ENCODE peak calls at places on chromosome 3, in eight cellular contexts. Q is kidney, T is foreskin keratinocyte, M is cardiac muscle cell, H is fibroblast of villous mesenchyme, G is HCT116, D is stomach, R is Peyer's patch. B is an unnamed sample.
A peak's percentile ranks its signal among the peaks of the same experiment; 100 is the strongest.

GRCh38 chr3:42839616-42840015 is 30.4 kb downstream of the ACKR2 start:
- DNase-seq in Q (no peak), T (peak; percentile 58), M (peak; percentile 71), H (peak; percentile 71), G (peak; percentile 63), D (peak; percentile 48), R (peak; percentile 36), B (peak; percentile 35)

GRCh38 chr3:57164217-57164605 is 942 bp downstream of the IL17RD start:
- DNase-seq in Q (peak; percentile 81), T (peak; percentile 11), M (peak; percentile 44), H (no peak), G (no peak), D (peak; percentile 29), R (no peak), B (peak; percentile 20)

GRCh38 chr3:35651888-35652287 is 12.6 kb downstream of the ARPP21 start:
- DNase-seq in Q (no peak), T (peak; percentile 6), M (no peak), H (no peak), G (no peak), D (no peak), R (no peak), B (no peak)

GRCh38 chr3:138875754-138876664 is 41.3 kb upstream of the PIK3CB start:
- DNase-seq in Q (no peak), T (no peak), M (no peak), H (peak; percentile 47), G (no peak), D (no peak), R (no peak), B (no peak)

GRCh38 chr3:35194666-35195065 is 444.7 kb upstream of the ARPP21 start:
- DNase-seq in Q (no peak), T (peak; percentile 1), M (no peak), H (no peak), G (no peak), D (no peak), R (no peak), B (no peak)

GRCh38 chr3:116316781-116317180 is 128.5 kb downstream of the LSAMP start:
- DNase-seq in Q (no peak), T (no peak), M (no peak), H (no peak), G (no peak), D (no peak), R (no peak), B (no peak)

GRCh38 chr3:49006591-49007067 is 562 bp upstream of the WDR6 start:
- DNase-seq in Q (peak; percentile 89), T (no peak), M (peak; percentile 27), H (peak; percentile 71), G (no peak), D (no peak), R (peak; percentile 27), B (no peak)

GRCh38 chr3:76078101-76078500 is 292.8 kb upstream of the ZNF717 start:
- DNase-seq in Q (no peak), T (no peak), M (no peak), H (no peak), G (no peak), D (no peak), R (no peak), B (no peak)

GRCh38 chr3:42306499-42306898 is 40.5 kb upstream of the CCK start:
- DNase-seq in Q (no peak), T (no peak), M (no peak), H (no peak), G (no peak), D (no peak), R (no peak), B (no peak)

GRCh38 chr3:136818191-136818850 is 605 bp upstream of the SLC35G2 start:
- DNase-seq in Q (no peak), T (peak; percentile 20), M (peak; percentile 15), H (peak; percentile 64), G (peak; percentile 67), D (peak; percentile 26), R (peak; percentile 18), B (no peak)
- TF ChIP-seq CTCF in Q (no peak), T (peak; percentile 9), M (peak; percentile 7), H (no peak), G (no peak), D (no peak), R (no peak), B (no peak)

GRCh38 chr3:190053919-190054672 is 66.6 kb downstream of the P3H2 start:
- DNase-seq in Q (no peak), T (peak; percentile 81), M (no peak), H (peak; percentile 83), G (peak; percentile 68), D (no peak), R (no peak), B (no peak)
- TF ChIP-seq CTCF in Q (no peak), T (peak; percentile 44), M (peak; percentile 16), H (peak; percentile 19), G (peak; percentile 18), D (no peak), R (no peak), B (peak; percentile 41)

GRCh38 chr3:14275962-14276909 is 97.6 kb downstream of the LSM3 start:
- DNase-seq in Q (no peak), T (no peak), M (no peak), H (no peak), G (no peak), D (no peak), R (no peak), B (no peak)

GRCh38 chr3:14274537-14274936 is 95.9 kb downstream of the LSM3 start:
- DNase-seq in Q (no peak), T (no peak), M (no peak), H (no peak), G (no peak), D (no peak), R (no peak), B (no peak)

GRCh38 chr3:14273886-14274517 is 95.4 kb downstream of the LSM3 start:
- DNase-seq in Q (no peak), T (peak; percentile 77), M (no peak), H (no peak), G (no peak), D (no peak), R (no peak), B (no peak)

GRCh38 chr3:14277557-14277956 is 98.9 kb downstream of the LSM3 start:
- DNase-seq in Q (no peak), T (no peak), M (no peak), H (no peak), G (no peak), D (no peak), R (no peak), B (no peak)

GRCh38 chr3:14274999-14275961 is 96.7 kb downstream of the LSM3 start:
- DNase-seq in Q (no peak), T (no peak), M (peak; percentile 42), H (no peak), G (peak; percentile 16), D (no peak), R (no peak), B (no peak)
- TF ChIP-seq CTCF in Q (no peak), T (peak; percentile 50), M (peak; percentile 46), H (peak; percentile 35), G (peak; percentile 58), D (no peak), R (peak; percentile 38), B (peak; percentile 38)

DNA sequence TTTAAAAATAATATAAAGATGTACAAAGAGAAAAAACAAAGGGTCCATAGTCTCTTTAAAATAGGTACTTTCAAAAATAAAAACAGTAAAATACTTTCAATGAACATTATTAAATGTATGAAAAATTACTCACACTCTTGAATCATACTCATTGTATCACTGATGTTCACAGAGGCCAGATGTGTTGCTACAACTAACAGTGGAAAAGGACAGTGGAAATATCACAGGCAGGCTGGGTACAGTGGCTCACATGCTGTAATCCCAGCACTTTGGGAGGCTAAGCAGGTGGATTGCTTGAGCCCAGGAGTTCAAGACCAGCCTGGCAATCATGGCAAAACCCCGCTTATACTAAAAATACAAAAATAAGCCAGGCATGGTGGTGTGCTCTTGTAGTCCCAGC is 26.8 kb downstream of the NPHP3 start:
- DNase-seq in Q (no peak), T (no peak), M (no peak), H (no peak), G (no peak), D (no peak), R (no peak), B (no peak)
- TF ChIP-seq CTCF in Q (no peak), T (no peak), M (no peak), H (no peak), G (no peak), D (no peak), R (no peak), B (no peak)

GRCh38 chr3:121749276-121750086 is at the start of gene GOLGB1:
- DNase-seq in Q (peak; percentile 97), T (peak; percentile 100), M (peak; percentile 99), H (peak; percentile 100), G (peak; percentile 99), D (peak; percentile 93), R (peak; percentile 96), B (peak; percentile 77)
- TF ChIP-seq CTCF in Q (no peak), T (no peak), M (no peak), H (no peak), G (no peak), D (no peak), R (no peak), B (no peak)

DNA sequence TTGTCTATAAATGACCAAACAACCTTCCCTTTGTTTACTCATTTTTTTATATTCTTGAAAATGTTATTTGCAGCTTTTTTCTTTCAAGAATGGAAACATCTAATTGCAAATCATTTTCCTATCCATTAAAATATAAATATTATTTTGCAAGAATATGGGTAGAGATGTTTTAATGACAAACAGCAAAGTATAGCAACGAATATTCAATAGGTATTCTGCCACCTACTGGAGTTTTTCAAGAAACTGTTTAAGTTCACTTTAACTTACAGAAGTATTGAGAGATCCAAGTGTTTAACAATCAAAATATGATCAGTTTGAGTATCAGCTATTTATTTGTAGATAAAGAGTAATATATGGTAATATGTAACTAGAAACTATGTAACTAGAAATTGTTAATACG is 6.9 kb upstream of the EOGT start:
- DNase-seq in Q (no peak), T (no peak), M (no peak), H (no peak), G (no peak), D (no peak), R (no peak), B (no peak)
- TF ChIP-seq CTCF in Q (no peak), T (peak; percentile 58), M (peak; percentile 35), H (peak; percentile 32), G (peak; percentile 46), D (no peak), R (no peak), B (peak; percentile 56)